ENCODE peak calls at places on chromosomes 7 and 10, in six cellular contexts. K is thoracic aorta, N is BJ, S is cardiac muscle cell, C is pancreas, P is IMR-90. X is an unnamed sample. For H3K36me3, the result is how much of the 10 kb centered on the place peaks cover.

GRCh38 chr10:46092523-46093195 is 46.6 kb upstream of the MSMB start:
- DNase-seq in K (no peak), N (no peak), S (no peak), C (no peak), P (no peak), X (no peak)

GRCh38 chr7:55427800-55428199 is 62.7 kb downstream of the LANCL2 start:
- DNase-seq in K (no peak), N (no peak), S (no peak), C (no peak), P (no peak), X (no peak)

GRCh38 chr10:132308588-132309451 is 1.1 kb upstream of the STK32C start:
- DNase-seq in K (no peak), N (no peak), S (no peak), C (peak), P (no peak), X (no peak)

GRCh38 chr7:29614229-29614628 is 50.6 kb downstream of the PRR15 start:
- DNase-seq in K (no peak), N (no peak), S (no peak), C (no peak), P (no peak), X (no peak)

GRCh38 chr7:130901209-130901783 is 167.3 kb upstream of the KLF14 start:
- DNase-seq in K (peak), N (peak), S (peak), C (peak), P (peak), X (peak)

GRCh38 chr10:56318816-56319215 is 42.2 kb downstream of the ZWINT start:
- DNase-seq in K (no peak), N (no peak), S (no peak), C (no peak), P (no peak), X (no peak)

GRCh38 chr10:90652519-90652918 is 205.3 kb downstream of the HTR7 start:
- DNase-seq in K (no peak), N (no peak), S (peak), C (no peak), P (peak), X (no peak)

GRCh38 chr10:113987805-113988204 is 55.9 kb upstream of the ADRB1 start:
- DNase-seq in K (no peak), N (no peak), S (no peak), C (no peak), P (no peak), X (peak)

GRCh38 chr7:150874401-150875198 is 22.3 kb downstream of the AOC1 start:
- DNase-seq in K (no peak), N (no peak), S (no peak), C (no peak), P (no peak), X (no peak)

GRCh38 chr7:13104128-13104527 is 416.7 kb downstream of the ARL4A start:
- DNase-seq in K (no peak), N (no peak), S (no peak), C (no peak), P (no peak), X (no peak)

GRCh38 chr10:50358925-50359687 is 107.8 kb upstream of the ASAH2 start:
- DNase-seq in K (no peak), N (no peak), S (no peak), C (no peak), P (peak), X (no peak)

GRCh38 chr7:127824682-127825081 is 172.7 kb downstream of the SND1 start:
- DNase-seq in K (no peak), N (no peak), S (peak), C (no peak), P (no peak), X (no peak)

GRCh38 chr10:42552188-42553063 is 85.9 kb downstream of the ZNF33B start:
- DNase-seq in K (peak), N (peak), S (peak), C (peak), P (peak), X (peak)

GRCh38 chr7:52088008-52088787 is 771.6 kb upstream of the COBL start:
- DNase-seq in K (no peak), N (no peak), S (no peak), C (no peak), P (no peak), X (no peak)

GRCh38 chr7:29288534-29289091 is 94.0 kb downstream of the CHN2 start:
- DNase-seq in K (no peak), N (no peak), S (no peak), C (no peak), P (no peak), X (no peak)

GRCh38 chr10:63005246-63005645 is 127.9 kb upstream of the NRBF2 start:
- DNase-seq in K (no peak), N (no peak), S (peak), C (no peak), P (no peak), X (no peak)

GRCh38 chr10:68032113-68032512 is 43.0 kb downstream of the HERC4 start:
- DNase-seq in K (no peak), N (no peak), S (peak), C (no peak), P (peak), X (no peak)
- H3K36me3 ChIP-seq in K (under half), N (under half), S (under half), C (under half), P (under half), X (under half)

DNA sequence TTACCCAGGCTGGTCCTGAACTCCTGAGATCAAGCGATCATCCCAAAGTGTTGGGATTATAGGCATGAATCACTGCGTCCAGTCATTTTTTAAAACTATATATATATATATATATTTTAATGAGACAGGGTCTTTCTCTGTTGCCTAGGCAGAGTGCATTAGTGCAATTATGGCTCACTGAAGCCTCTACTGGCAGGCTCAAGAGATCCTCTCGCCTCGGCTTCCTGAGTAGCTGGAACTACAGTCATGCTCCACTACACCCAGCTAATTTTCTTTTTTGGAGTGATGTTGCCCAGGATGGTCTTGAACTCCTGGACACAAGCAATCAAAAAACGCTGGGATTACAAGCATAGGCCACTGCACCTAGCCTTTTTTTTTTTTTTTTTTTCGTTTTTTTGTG is 55.3 kb upstream of the KAT6B start:
- DNase-seq in K (no peak), N (no peak), S (no peak), C (no peak), P (no peak), X (no peak)
- TF ChIP-seq CTCF in K (no peak), N (no peak), S (no peak), C (no peak), P (no peak), X (no peak)

DNA sequence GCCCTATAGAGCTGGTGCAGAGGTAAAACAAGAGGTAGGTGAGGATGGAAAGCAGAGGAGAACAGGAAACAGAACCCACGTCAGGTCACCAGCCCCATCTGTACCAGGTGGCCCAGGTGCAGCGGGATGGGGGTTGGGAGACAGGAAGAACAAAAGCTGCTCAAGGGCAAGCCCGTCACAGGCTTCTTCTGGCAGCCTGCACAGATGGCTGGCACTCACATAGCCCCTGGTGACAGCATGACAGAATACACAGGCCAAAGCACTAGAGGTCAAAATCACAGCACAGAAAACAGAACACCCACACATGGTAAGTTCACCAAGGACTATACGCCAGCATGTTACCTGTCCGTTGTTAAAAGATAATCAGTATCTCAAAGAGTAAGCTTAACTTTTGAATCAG is 126.8 kb downstream of the GALNT11 start:
- DNase-seq in K (no peak), N (no peak), S (no peak), C (no peak), P (no peak), X (no peak)
- H3K36me3 ChIP-seq in K (half or more), N (under half), S (half or more), C (half or more), P (half or more), X (half or more)

GRCh38 chr7:106153891-106154449 is 41.9 kb upstream of the SYPL1 start:
- DNase-seq in K (no peak), N (peak), S (peak), C (peak), P (peak), X (peak)
- TF ChIP-seq CTCF in K (peak), N (peak), S (peak), C (peak), P (peak), X (peak)

GRCh38 chr10:96201525-96201924 is 69.8 kb downstream of the BLNK start:
- DNase-seq in K (no peak), N (no peak), S (no peak), C (no peak), P (no peak), X (no peak)

GRCh38 chr10:96208271-96208670 is 63.1 kb downstream of the BLNK start:
- DNase-seq in K (no peak), N (no peak), S (no peak), C (no peak), P (no peak), X (no peak)

GRCh38 chr10:96208946-96209345 is 62.4 kb downstream of the BLNK start:
- DNase-seq in K (no peak), N (no peak), S (no peak), C (no peak), P (no peak), X (no peak)

GRCh38 chr10:96205580-96205979 is 65.8 kb downstream of the BLNK start:
- DNase-seq in K (no peak), N (no peak), S (no peak), C (no peak), P (no peak), X (no peak)
- H3K36me3 ChIP-seq in K (under half), N (under half), S (under half), C (under half), P (under half), X (under half)

GRCh38 chr7:123366991-123367390 is 167.2 kb upstream of the SLC13A1 start:
- DNase-seq in K (no peak), N (no peak), S (no peak), C (no peak), P (no peak), X (no peak)

GRCh38 chr7:123372368-123372767 is 162.0 kb downstream of the IQUB start:
- DNase-seq in K (no peak), N (no peak), S (no peak), C (no peak), P (no peak), X (no peak)

GRCh38 chr7:123367508-123368122 is 166.8 kb downstream of the IQUB start:
- DNase-seq in K (no peak), N (no peak), S (peak), C (peak), P (no peak), X (no peak)
- TF ChIP-seq CTCF in K (peak), N (peak), S (peak), C (peak), P (peak), X (peak)

DNA sequence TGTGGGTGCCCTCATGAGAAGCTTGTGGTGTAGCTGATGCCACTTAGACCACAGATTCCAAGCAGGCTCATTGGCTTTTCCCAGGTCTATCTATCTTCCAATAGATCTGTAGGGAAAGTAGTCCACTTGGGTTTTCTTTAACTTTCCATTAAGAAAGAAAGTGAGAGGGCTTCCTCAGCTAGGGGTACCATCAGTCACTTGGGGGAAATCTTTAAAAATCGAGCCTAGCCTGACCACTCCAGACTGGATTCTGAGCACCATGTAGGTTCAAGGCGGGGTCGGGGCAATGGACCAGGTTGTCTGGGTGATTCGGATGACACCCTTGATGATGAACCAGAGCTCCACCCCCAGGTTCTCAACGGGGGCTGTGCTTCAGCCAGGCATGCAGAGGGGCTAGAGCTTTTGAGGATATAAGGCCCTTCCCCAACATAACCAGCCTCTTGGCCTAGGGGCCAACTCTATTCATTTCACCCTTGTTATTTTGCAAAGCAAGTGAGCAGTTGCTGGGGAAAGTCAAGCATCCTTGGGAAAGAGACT is 27.0 kb downstream of the ITPRIP start:
- DNase-seq in K (no peak), N (no peak), S (no peak), C (no peak), P (no peak), X (no peak)
- H3K36me3 ChIP-seq in K (under half), N (under half), S (under half), C (under half), P (under half), X (under half)

DNA sequence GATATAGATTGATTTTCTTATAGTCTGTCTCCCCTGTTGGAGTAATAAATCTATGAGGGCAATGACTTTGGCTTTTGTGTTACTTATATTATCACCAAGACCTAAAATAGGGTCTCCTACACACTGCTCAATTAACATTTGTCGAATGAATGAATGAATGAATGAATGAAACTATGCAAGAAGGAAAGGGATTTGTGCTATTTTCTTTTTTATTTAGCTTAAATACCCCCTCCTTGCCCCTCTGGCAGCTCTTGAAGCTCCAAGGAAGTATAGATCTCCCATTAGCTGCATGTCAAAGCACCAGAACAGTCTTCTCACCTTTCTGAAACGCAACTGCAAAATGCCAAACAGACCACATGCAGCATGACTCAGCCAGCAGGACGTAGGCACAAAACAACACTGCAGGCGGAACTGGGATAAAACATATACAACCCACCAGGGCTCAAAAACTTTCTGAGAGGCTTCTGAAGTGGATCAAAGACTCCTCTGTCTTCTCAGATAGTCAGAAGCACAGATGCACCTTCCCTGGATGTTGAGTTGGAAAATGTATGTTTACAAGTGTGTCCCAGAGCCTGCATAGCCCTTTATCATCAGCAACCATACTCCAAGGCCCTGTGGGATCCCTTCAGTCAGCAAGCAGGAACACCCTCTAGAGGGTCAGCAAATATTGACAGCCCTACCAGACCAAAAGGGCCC is 187.8 kb downstream of the NPSR1 start:
- DNase-seq in K (no peak), N (no peak), S (no peak), C (no peak), P (no peak), X (peak)
- TF ChIP-seq CTCF in K (no peak), N (no peak), S (no peak), C (no peak), P (no peak), X (no peak)